ENCODE peak calls at places on chromosome 13, in eight cellular contexts. R, B, K, Q, S, D, X and H are unnamed samples.

GRCh38 chr13:45521292-45521691 is 56.6 kb downstream of the COG3 start:
- DNase-seq in R (peak), B (peak), K (no peak), Q (peak), S (no peak), D (no peak), X (no peak), H (peak)

GRCh38 chr13:79679334-79679733 is 198.4 kb downstream of the NDFIP2 start:
- DNase-seq in R (peak), B (peak), K (no peak), Q (peak), S (peak), D (peak), X (peak), H (peak)

GRCh38 chr13:22175211-22175610 is 504.3 kb downstream of the FGF9 start:
- DNase-seq in R (no peak), B (no peak), K (no peak), Q (no peak), S (no peak), D (no peak), X (no peak), H (no peak)

GRCh38 chr13:41544824-41545707 is 87.7 kb downstream of the RGCC start:
- DNase-seq in R (no peak), B (no peak), K (no peak), Q (peak), S (no peak), D (no peak), X (no peak), H (no peak)

GRCh38 chr13:66212511-66212910 is 1017.6 kb downstream of the PCDH9 start:
- DNase-seq in R (no peak), B (no peak), K (no peak), Q (no peak), S (no peak), D (no peak), X (no peak), H (no peak)

GRCh38 chr13:46160474-46161066 is 21.4 kb downstream of the LCP1 start:
- DNase-seq in R (peak), B (peak), K (no peak), Q (peak), S (peak), D (peak), X (peak), H (no peak)

GRCh38 chr13:58051807-58052375 is 420.3 kb downstream of the PCDH17 start:
- DNase-seq in R (no peak), B (no peak), K (no peak), Q (no peak), S (no peak), D (no peak), X (no peak), H (no peak)

GRCh38 chr13:98548230-98548629 is 28.7 kb downstream of the STK24 start:
- DNase-seq in R (no peak), B (no peak), K (no peak), Q (no peak), S (no peak), D (no peak), X (no peak), H (no peak)

GRCh38 chr13:45349438-45349837 is 8.5 kb upstream of the TPT1 start:
- DNase-seq in R (no peak), B (no peak), K (no peak), Q (peak), S (no peak), D (no peak), X (no peak), H (no peak)

GRCh38 chr13:25770601-25771000 is 281.2 kb downstream of the SHISA2 start:
- DNase-seq in R (no peak), B (no peak), K (no peak), Q (no peak), S (no peak), D (no peak), X (no peak), H (no peak)

GRCh38 chr13:29472317-29472961 is 123.0 kb downstream of the SLC7A1 start:
- DNase-seq in R (peak), B (no peak), K (peak), Q (peak), S (peak), D (peak), X (peak), H (peak)

GRCh38 chr13:49208619-49209018 is 11.5 kb upstream of the MLNR start:
- DNase-seq in R (no peak), B (no peak), K (no peak), Q (no peak), S (no peak), D (no peak), X (no peak), H (no peak)

GRCh38 chr13:26051231-26052135 is at the start of gene SHISA2:
- DNase-seq in R (peak), B (no peak), K (no peak), Q (no peak), S (peak), D (peak), X (peak), H (no peak)

GRCh38 chr13:42574435-42575311 is 721 bp downstream of the TNFSF11 start:
- DNase-seq in R (no peak), B (no peak), K (peak), Q (no peak), S (peak), D (no peak), X (no peak), H (no peak)

GRCh38 chr13:70473912-70474311 is 365.7 kb upstream of the KLHL1 start:
- DNase-seq in R (no peak), B (no peak), K (no peak), Q (no peak), S (no peak), D (no peak), X (peak), H (no peak)

GRCh38 chr13:42041017-42041683 is 7.3 kb upstream of the DGKH start:
- DNase-seq in R (peak), B (no peak), K (peak), Q (peak), S (peak), D (peak), X (peak), H (no peak)

GRCh38 chr13:89740994-89741678 is 1606.4 kb upstream of the MIR17HG start:
- DNase-seq in R (no peak), B (no peak), K (no peak), Q (no peak), S (no peak), D (peak), X (no peak), H (no peak)

GRCh38 chr13:48233886-48234488 is 981 bp downstream of the ITM2B start:
- DNase-seq in R (no peak), B (no peak), K (no peak), Q (no peak), S (no peak), D (no peak), X (no peak), H (no peak)

GRCh38 chr13:105502193-105502592 is 1033.3 kb downstream of the EFNB2 start:
- DNase-seq in R (no peak), B (no peak), K (no peak), Q (no peak), S (no peak), D (no peak), X (no peak), H (no peak)

GRCh38 chr13:20390526-20391175 is 135.0 kb downstream of the CRYL1 start:
- DNase-seq in R (no peak), B (no peak), K (no peak), Q (no peak), S (no peak), D (no peak), X (no peak), H (no peak)

GRCh38 chr13:95805921-95806320 is 129.0 kb downstream of the DNAJC3 start:
- DNase-seq in R (no peak), B (no peak), K (no peak), Q (no peak), S (no peak), D (no peak), X (no peak), H (no peak)

GRCh38 chr13:50644081-50644871 is 199.2 kb downstream of the DLEU7 start:
- DNase-seq in R (no peak), B (no peak), K (no peak), Q (no peak), S (no peak), D (no peak), X (no peak), H (no peak)

GRCh38 chr13:26678796-26679195 is 81.8 kb downstream of the GPR12 start:
- DNase-seq in R (no peak), B (no peak), K (no peak), Q (no peak), S (no peak), D (no peak), X (no peak), H (no peak)

GRCh38 chr13:57631607-57632275 is at the start of gene PCDH17:
- DNase-seq in R (peak), B (no peak), K (no peak), Q (no peak), S (no peak), D (peak), X (no peak), H (no peak)